ENCODE peak calls at places on chromosome 9, in six cellular contexts. S, C, H, M, Z and I are unnamed samples.

GRCh38 chr9:130713286-130713975 is 19.9 kb downstream of the EXOSC2 start:
- DNase-seq in C (peak), M (peak), H (no peak), S (no peak), Z (peak), I (peak)

GRCh38 chr9:4933177-4933576 is 51.9 kb upstream of the JAK2 start:
- DNase-seq in C (no peak), Z (peak), H (no peak), S (peak), M (no peak), I (no peak)

GRCh38 chr9:34428325-34428958 is 29.9 kb downstream of the FAM219A start:
- DNase-seq in H (no peak), Z (peak), C (peak), S (no peak), M (no peak), I (peak)

GRCh38 chr9:89576404-89576824 is 28.4 kb upstream of the GADD45G start:
- DNase-seq in M (peak), S (peak), H (no peak), Z (peak), C (peak), I (peak)

GRCh38 chr9:117368684-117369230 is 46.1 kb downstream of the ASTN2 start:
- DNase-seq in M (no peak), S (no peak), C (no peak), H (no peak), Z (no peak), I (no peak)

GRCh38 chr9:127004946-127005769 is 90.6 kb downstream of the RALGPS1 start:
- DNase-seq in M (no peak), H (no peak), Z (peak), S (peak), C (peak), I (no peak)

GRCh38 chr9:113360242-113360842 is 11.0 kb downstream of the BSPRY start:
- DNase-seq in H (no peak), S (no peak), M (no peak), Z (no peak), C (no peak), I (no peak)

GRCh38 chr9:134196911-134197310 is 32.5 kb upstream of the RNU6ATAC start:
- DNase-seq in M (no peak), C (no peak), S (no peak), Z (no peak), H (no peak), I (peak)

GRCh38 chr9:129665008-129665771 is at the start of gene PRRX2:
- DNase-seq in H (no peak), C (peak), S (no peak), M (peak), Z (peak), I (no peak)

GRCh38 chr9:71624728-71625127 is 143.6 kb downstream of the CEMIP2 start:
- DNase-seq in H (no peak), C (no peak), Z (no peak), M (no peak), S (no peak), I (no peak)

GRCh38 chr9:75181748-75182147 is 93.4 kb downstream of the OSTF1 start:
- DNase-seq in Z (peak), S (peak), C (peak), H (no peak), M (peak), I (no peak)

GRCh38 chr9:134694714-134695113 is 53.1 kb downstream of the COL5A1 start:
- DNase-seq in C (no peak), Z (no peak), S (no peak), H (peak), M (no peak), I (peak)

GRCh38 chr9:96186601-96187011 is 115.4 kb downstream of the HSD17B3 start:
- DNase-seq in H (peak), M (no peak), C (no peak), Z (peak), S (peak), I (no peak)

GRCh38 chr9:8845376-8845775 is 1045.8 kb upstream of the DMAC1 start:
- DNase-seq in C (no peak), H (no peak), Z (no peak), S (no peak), M (no peak), I (no peak)

GRCh38 chr9:21994996-21995651 is 533 bp downstream of the CDKN2B-AS1 start:
- DNase-seq in M (peak), Z (peak), H (peak), S (peak), C (peak), I (peak)

GRCh38 chr9:114156311-114156657 is 947 bp downstream of the COL27A1 start:
- DNase-seq in M (no peak), S (no peak), C (peak), H (no peak), Z (no peak), I (no peak)

GRCh38 chr9:71121275-71122168 is at the start of gene TRPM3:
- DNase-seq in H (no peak), Z (no peak), C (no peak), M (no peak), S (no peak), I (no peak)

GRCh38 chr9:117547904-117548303 is 133.0 kb upstream of the ASTN2 start:
- DNase-seq in S (no peak), H (no peak), M (no peak), C (no peak), Z (no peak), I (no peak)

GRCh38 chr9:111276723-111277122 is 53.3 kb downstream of the OR2K2 start:
- DNase-seq in H (no peak), Z (no peak), M (no peak), S (no peak), C (no peak), I (no peak)

GRCh38 chr9:137953683-137954438 is 76.3 kb downstream of the CACNA1B start:
- DNase-seq in M (no peak), C (no peak), H (no peak), S (no peak), Z (no peak), I (no peak)

GRCh38 chr9:93680445-93681315 is 104.3 kb downstream of the PHF2 start:
- DNase-seq in M (no peak), H (no peak), S (no peak), C (no peak), Z (no peak), I (peak)

DNA sequence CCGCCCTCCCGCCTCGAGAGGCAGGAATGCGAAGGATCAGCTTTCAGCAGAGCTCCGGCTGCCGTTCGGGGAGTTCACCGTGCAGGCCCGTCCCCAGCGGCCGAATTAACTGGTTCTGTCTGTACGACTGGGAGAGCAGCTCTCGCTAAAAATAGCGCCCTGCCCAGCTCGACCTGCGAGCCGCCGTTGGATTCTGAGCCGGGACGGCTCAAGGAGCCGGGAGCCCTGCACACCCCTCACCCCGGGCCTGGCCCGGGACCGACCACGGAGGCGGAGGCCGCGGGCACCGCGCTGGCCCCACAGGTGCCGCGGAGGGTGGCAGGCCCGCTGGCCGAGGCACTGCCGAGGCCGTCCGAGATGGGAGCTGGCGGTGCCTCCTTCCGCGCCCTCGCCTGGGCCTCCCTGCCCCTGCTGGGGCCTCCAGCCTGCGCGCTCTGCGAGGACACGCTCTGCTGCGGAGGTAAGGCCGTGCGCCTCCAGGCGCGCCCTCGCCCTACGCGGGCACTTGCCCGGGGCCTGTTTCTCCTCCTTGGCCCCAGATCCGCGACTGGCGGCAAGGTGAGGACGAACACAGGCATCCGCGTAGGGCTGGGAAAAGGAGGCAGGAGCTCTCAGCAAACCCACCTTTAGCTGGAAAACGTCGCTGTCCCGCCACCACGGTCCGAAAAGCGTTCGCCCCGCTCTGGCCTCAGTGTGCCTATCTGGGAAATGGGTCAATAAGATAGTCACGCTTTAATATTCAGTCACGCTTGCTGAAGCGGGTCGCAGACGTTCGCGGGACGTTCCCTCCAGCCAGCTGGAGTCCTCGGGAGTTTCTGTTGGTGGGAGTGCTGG is 53.0 kb upstream of the DAB2IP start:
- DNase-seq in H (peak), C (peak), Z (peak), M (peak), S (peak), I (peak)
- H3K4me3 ChIP-seq in H (peak), C (peak), Z (peak), M (peak), S (peak), I (peak)

DNA sequence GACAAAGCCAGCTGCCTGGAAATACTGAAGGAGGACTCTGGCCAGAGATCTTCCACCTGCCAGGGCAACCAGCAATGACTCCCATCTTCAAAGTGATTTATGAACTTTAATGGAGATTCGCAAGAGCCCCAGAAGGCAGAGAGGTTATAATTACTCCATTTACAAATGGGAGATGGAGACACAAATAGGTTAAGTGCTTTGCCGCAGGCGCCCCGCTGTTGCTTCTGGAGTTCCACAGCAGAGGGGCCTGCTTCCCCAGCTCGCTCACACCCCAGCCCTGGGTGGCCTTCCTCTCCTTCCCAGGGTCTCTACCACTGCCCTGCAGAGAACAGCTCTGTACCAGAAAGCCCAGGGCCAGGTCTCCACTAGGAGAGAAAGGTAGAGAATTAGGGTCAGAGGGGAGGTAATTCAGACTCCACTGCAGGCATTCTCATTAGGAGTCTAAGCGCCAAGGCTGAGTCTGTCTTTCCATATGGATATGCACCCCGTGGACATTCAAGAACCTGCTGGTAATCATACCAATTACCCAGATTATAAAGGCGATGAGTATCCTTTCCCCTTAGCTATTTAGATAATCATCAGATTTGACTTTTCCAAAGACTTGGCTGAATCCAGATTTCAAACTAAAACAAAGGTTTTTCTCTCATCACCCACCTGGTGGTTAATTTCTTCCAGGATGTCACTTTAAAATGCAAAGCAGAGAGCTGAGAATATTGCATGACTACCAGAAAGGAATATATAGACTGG is 157.6 kb upstream of the TUT7 start:
- DNase-seq in Z (no peak), M (no peak), H (no peak), C (no peak), S (no peak), I (no peak)
- H3K4me3 ChIP-seq in Z (no peak), M (no peak), H (no peak), C (no peak), S (no peak), I (no peak)

DNA sequence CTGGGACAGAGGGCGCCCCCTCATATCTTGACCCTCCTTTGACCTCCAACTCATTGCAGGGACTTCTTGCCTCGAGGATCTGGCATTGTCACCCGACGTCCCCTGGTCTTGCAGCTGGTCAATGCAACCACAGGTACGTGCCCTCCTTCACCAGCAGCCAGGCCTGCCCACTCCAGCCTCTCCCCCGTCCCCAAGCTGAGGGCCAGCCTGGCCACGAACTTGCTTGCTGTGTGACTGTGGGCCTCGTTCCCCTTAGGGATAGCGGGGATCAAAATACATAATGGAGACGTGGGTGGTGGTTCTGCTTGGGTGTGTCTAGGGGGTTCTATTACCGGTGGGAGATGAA is 15.0 kb downstream of the DNM1 start:
- DNase-seq in M (no peak), H (peak), Z (no peak), S (no peak), C (no peak), I (no peak)
- H3K4me3 ChIP-seq in M (no peak), H (peak), Z (peak), S (peak), C (no peak), I (peak)

DNA sequence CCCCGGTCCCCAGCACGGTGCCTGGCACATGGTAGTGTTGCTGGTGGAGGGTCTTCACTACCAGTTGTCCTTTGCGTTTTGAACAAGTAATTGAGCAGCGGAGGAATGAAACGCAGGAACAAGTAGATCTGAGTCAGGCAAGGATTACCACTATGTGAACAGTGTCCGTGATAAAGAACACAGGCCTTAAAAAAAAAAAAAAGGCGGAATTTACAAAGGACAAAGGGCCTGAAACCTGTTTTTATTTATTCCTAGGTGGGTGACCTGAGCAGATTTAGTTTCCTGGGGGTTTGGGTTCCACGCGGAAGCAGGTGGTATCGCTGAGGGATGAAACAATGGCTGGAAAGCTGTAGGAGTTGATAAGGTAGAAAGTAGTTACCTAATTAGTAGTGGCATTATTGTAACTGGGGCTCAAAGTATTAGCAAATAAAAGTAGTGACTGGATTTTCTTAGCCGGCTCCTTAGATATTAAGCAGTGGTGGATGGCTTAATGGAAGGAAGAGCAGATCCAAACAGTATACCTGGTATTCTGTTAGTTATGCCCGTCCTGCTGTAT is 1.1 kb downstream of the RUSC2 start:
- DNase-seq in M (no peak), S (peak), C (peak), H (no peak), Z (peak), I (no peak)
- H3K4me3 ChIP-seq in M (peak), S (peak), C (peak), H (peak), Z (peak), I (peak)

GRCh38 chr9:123113185-123113584 is 79.7 kb downstream of the GPR21 start:
- DNase-seq in H (no peak), S (no peak), Z (no peak), M (no peak), C (no peak), I (no peak)

GRCh38 chr9:123111977-123112869 is 78.8 kb downstream of the GPR21 start:
- DNase-seq in S (peak), Z (no peak), M (no peak), C (no peak), H (no peak), I (no peak)

GRCh38 chr9:123108976-123109375 is 75.5 kb downstream of the GPR21 start:
- DNase-seq in C (no peak), M (no peak), S (no peak), H (no peak), Z (no peak), I (no peak)

GRCh38 chr9:123109540-123110279 is 76.2 kb downstream of the GPR21 start:
- DNase-seq in Z (no peak), S (no peak), H (no peak), M (no peak), C (no peak), I (peak)

DNA sequence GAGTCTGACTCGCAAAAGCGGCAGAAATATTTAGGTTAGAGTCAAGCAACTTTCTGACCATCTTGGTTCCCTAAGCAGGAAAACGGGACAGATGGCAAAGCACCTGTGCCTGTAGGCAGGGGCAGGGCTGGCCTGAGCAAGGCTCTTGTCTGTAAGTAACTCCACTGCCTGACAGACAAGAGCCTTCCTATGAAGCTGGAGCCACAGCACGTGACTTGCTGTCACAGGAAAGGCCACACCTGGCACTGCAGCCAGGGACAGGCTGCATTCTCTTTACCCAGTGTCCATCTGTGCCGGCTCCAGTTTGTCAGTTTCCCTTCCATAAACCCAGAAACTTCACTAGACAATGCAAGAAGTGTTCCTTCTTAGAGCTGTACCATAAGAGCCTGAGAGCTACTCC is 78.0 kb downstream of the GPR21 start:
- DNase-seq in Z (no peak), S (peak), C (no peak), M (no peak), H (no peak), I (no peak)
- H3K4me3 ChIP-seq in Z (no peak), S (no peak), C (no peak), M (no peak), H (no peak), I (no peak)